ENCODE peak calls at places on chromosome 6, in ten cellular contexts. E is heart right ventricle, W is adrenal gland, J is mucosa of descending colon, D is neural progenitor cell, T is cardiac muscle cell, F is pancreas, I is PC-9, R is ovary, Z is colonic mucosa. X is an unnamed sample.

GRCh38 chr6:147710890-147711289 is 202.4 kb downstream of the SAMD5 start:
- DNase-seq in F (no peak), R (no peak), J (no peak), E (no peak), Z (no peak), W (no peak), D (no peak), T (no peak), I (no peak), X (no peak)

GRCh38 chr6:42390228-42390934 is 61.3 kb downstream of the TRERF1 start:
- DNase-seq in I (no peak), D (no peak), Z (no peak), R (no peak), W (no peak), J (no peak), F (no peak), T (no peak), E (no peak), X (no peak)

GRCh38 chr6:44918893-44919292 is 409.2 kb upstream of the RUNX2 start:
- DNase-seq in R (no peak), F (no peak), I (no peak), E (no peak), J (no peak), D (no peak), Z (no peak), W (no peak), T (peak; percentile 16), X (no peak)

GRCh38 chr6:153160221-153160620 is 29.1 kb upstream of the RGS17 start:
- DNase-seq in W (no peak), J (no peak), E (no peak), F (no peak), I (no peak), T (peak; percentile 20), D (no peak), Z (no peak), R (no peak), X (no peak)

GRCh38 chr6:20175810-20176209 is 36.5 kb downstream of the MBOAT1 start:
- DNase-seq in R (no peak), F (no peak), D (no peak), Z (no peak), I (no peak), E (no peak), W (no peak), J (no peak), T (no peak), X (no peak)

GRCh38 chr6:110900028-110900598 is 25.5 kb downstream of the AMD1 start:
- DNase-seq in I (no peak), D (no peak), T (no peak), J (no peak), Z (no peak), F (no peak), R (no peak), W (no peak), E (no peak), X (no peak)

GRCh38 chr6:16918586-16918985 is 157.3 kb upstream of the ATXN1 start:
- DNase-seq in F (no peak), W (no peak), T (peak; percentile 65), J (no peak), Z (no peak), E (no peak), I (no peak), R (no peak), D (no peak), X (no peak)

GRCh38 chr6:73180718-73181619 is 44.3 kb downstream of the KHDC1L start:
- DNase-seq in W (no peak), T (peak; percentile 84), J (no peak), I (peak; percentile 55), R (no peak), D (peak; percentile 34), E (no peak), F (no peak), Z (no peak), X (no peak)

GRCh38 chr6:150646228-150646627 is 46.5 kb downstream of the PLEKHG1 start:
- DNase-seq in Z (no peak), F (no peak), T (no peak), D (no peak), W (no peak), E (no peak), I (no peak), J (no peak), R (no peak), X (no peak)

GRCh38 chr6:11096109-11096508 is 2.5 kb downstream of the SMIM13 start:
- DNase-seq in J (peak; percentile 36), Z (peak; percentile 42), F (no peak), D (peak; percentile 61), E (no peak), W (no peak), T (peak; percentile 90), I (peak; percentile 59), R (no peak), X (no peak)

GRCh38 chr6:18585032-18585573 is 198.0 kb downstream of the RNF144B start:
- DNase-seq in D (no peak), Z (peak; percentile 48), R (no peak), T (peak; percentile 74), F (no peak), E (no peak), J (peak; percentile 45), I (no peak), W (peak; percentile 25), X (peak; percentile 56)

GRCh38 chr6:10112871-10113584 is 301.8 kb downstream of the TFAP2A start:
- DNase-seq in W (no peak), F (no peak), D (peak; percentile 50), R (no peak), I (no peak), Z (no peak), E (no peak), T (no peak), J (no peak), X (no peak)

GRCh38 chr6:36155662-36156061 is 25.3 kb downstream of the MAPK13 start:
- DNase-seq in D (no peak), J (no peak), E (no peak), F (no peak), I (no peak), R (no peak), Z (no peak), T (no peak), W (no peak), X (no peak)

DNA sequence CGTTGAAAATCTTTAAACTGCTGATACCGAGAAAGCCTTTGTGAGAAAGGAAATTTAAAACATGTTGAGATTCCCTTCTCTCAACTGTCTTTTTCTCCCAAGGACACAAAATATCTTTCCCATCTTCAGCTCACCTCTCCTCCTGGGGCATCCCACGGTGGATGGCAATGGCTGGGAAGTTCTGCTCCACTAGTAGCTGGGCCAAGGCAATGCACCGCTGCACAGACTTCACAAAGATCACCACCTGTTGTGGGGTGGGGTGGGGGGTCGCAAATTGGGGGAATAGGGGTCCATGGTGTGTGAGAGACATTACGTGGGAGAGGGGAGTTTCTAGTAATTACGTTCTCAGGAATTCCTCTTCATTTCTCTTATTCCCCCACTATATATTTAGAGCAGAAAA is 2.4 kb downstream of the MCCD1 start:
- DNase-seq in I (no peak), T (no peak), J (no peak), R (no peak), D (no peak), F (no peak), E (no peak), W (no peak), Z (no peak), X (no peak)
- H3K36me3 ChIP-seq in I (peaks cover 46% of the 10 kb centered on the region), T (peaks cover 59% of the 10 kb centered on the region), J (peaks cover 24% of the 10 kb centered on the region), R (no peaks in the 10 kb centered on the region), D (peaks cover 24% of the 10 kb centered on the region), F (peaks cover 12% of the 10 kb centered on the region), E (peaks cover 69% of the 10 kb centered on the region), W (no peaks in the 10 kb centered on the region), Z (peaks cover 38% of the 10 kb centered on the region), X (peaks cover 43% of the 10 kb centered on the region)

GRCh38 chr6:31664790-31665500 is at the start of gene GPANK1:
- DNase-seq in R (peak; percentile 88), D (peak; percentile 90), W (peak; percentile 93), E (peak; percentile 86), F (peak; percentile 83), J (peak; percentile 96), Z (peak; percentile 96), I (peak; percentile 85), T (peak; percentile 97), X (peak; percentile 91)
- H3K4me1 ChIP-seq in R (peaks cover 17% of the 10 kb centered on the region), D (peaks cover 20% of the 10 kb centered on the region), W (peaks cover 7% of the 10 kb centered on the region), E (peaks cover 61% of the 10 kb centered on the region), F (peaks cover 23% of the 10 kb centered on the region), J (peaks cover 27% of the 10 kb centered on the region), Z (peaks cover 20% of the 10 kb centered on the region), I (peaks cover 24% of the 10 kb centered on the region), T (peaks cover 12% of the 10 kb centered on the region), X (peaks cover 4% of the 10 kb centered on the region)

DNA sequence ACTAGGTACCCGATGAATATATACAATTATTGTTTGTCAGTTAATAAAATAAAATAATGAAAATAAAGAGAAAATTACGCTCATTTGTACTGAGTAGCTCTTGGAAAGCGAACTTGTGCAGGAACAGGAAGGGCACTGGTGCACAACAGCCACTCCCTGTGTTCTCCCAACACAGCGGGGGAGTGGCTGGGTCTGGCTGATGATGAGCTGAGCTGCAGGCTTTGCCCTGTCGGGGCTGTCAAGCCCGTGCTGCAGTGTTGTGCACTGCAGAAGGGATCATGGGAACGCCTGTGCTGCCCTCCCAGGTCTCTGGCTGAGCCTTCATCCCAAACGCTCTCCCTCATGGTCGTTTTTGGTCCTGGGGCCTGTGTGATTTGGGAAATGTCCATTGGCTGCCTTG is 131.7 kb upstream of the MAP3K4 start:
- DNase-seq in J (no peak), Z (no peak), R (no peak), T (no peak), F (no peak), E (no peak), D (no peak), I (no peak), W (no peak), X (no peak)
- TF ChIP-seq CTCF in J (no peak), Z (no peak), R (no peak), T (no peak), F (no peak), E (no peak), D (no peak), I (no peak), W (no peak), X (no peak)

GRCh38 chr6:43500921-43501320 is 9.2 kb downstream of the LRRC73 start:
- DNase-seq in D (no peak), W (no peak), T (no peak), E (no peak), I (no peak), J (no peak), Z (no peak), R (no peak), F (no peak), X (no peak)
- H3K36me3 ChIP-seq in D (no peaks in the 10 kb centered on the region), W (no peaks in the 10 kb centered on the region), T (peaks cover 40% of the 10 kb centered on the region), E (peaks cover 82% of the 10 kb centered on the region), I (peaks cover 15% of the 10 kb centered on the region), J (no peaks in the 10 kb centered on the region), Z (peaks cover 15% of the 10 kb centered on the region), R (no peaks in the 10 kb centered on the region), F (no peaks in the 10 kb centered on the region), X (peaks cover 66% of the 10 kb centered on the region)

DNA sequence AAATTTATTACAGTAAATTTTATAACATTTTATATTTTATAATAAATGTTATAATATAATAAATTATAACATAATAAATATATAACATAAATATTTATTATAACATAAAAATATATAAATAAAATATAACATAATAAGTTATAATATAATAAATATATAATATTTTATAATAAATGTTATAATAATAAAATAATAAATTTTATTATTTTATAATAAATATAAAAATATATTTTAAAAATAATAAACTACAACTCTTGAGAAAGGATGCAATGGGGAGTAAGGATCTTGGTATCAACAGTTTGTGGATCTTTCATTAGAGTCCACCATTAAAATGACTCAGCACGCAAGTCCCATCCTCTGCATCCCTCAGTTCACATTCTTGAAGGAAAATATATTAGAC is 312.6 kb downstream of the MEI4 start:
- DNase-seq in W (no peak), Z (no peak), F (no peak), D (no peak), E (no peak), T (no peak), R (no peak), J (no peak), I (no peak), X (no peak)
- H3K4me1 ChIP-seq in W (no peaks in the 10 kb centered on the region), Z (no peaks in the 10 kb centered on the region), F (no peaks in the 10 kb centered on the region), D (no peaks in the 10 kb centered on the region), E (no peaks in the 10 kb centered on the region), T (no peaks in the 10 kb centered on the region), R (no peaks in the 10 kb centered on the region), J (no peaks in the 10 kb centered on the region), I (no peaks in the 10 kb centered on the region), X (no peaks in the 10 kb centered on the region)

GRCh38 chr6:34392497-34393190 is at the start of gene NUDT3:
- DNase-seq in Z (peak; percentile 91), E (peak; percentile 96), R (peak; percentile 93), W (peak; percentile 95), I (peak; percentile 83), F (peak; percentile 92), J (peak; percentile 92), T (peak; percentile 96), D (peak; percentile 98), X (peak; percentile 95)
- TF ChIP-seq CTCF in Z (peak; percentile 70), E (peak; percentile 82), R (peak; percentile 91), W (peak; percentile 93), I (peak; percentile 70), F (peak; percentile 70), J (peak; percentile 64), T (peak; percentile 80), D (peak; percentile 77), X (peak; percentile 75)